ENCODE peak calls at places on chromosomes 11 and 22, in five cellular contexts. I is upper lobe of right lung, H is AG04450, L is endothelial cell, K is WTC11. T is an unnamed sample.
A peak's percentile ranks its signal among the peaks of the same experiment; 100 is the strongest.

GRCh38 chr11:134346101-134346975 is 14.6 kb downstream of the GLB1L2 start:
- DNase-seq in I (no peak), H (no peak), L (peak; percentile 2), K (no peak), T (no peak)

GRCh38 chr22:21450320-21450831 is 16.8 kb upstream of the TMEM191C start:
- DNase-seq in I (peak; percentile 43), H (no peak), L (peak; percentile 14), K (peak; percentile 45), T (no peak)

GRCh38 chr11:70018816-70019215 is 59.3 kb upstream of the ANO1 start:
- DNase-seq in I (no peak), H (no peak), L (no peak), K (no peak), T (no peak)

GRCh38 chr11:77589521-77590193 is at the start of gene AQP11:
- DNase-seq in I (peak; percentile 92), H (peak; percentile 63), L (peak; percentile 86), K (peak; percentile 88), T (peak; percentile 82)

GRCh38 chr22:32632650-32633049 is 158.0 kb downstream of the FBXO7 start:
- DNase-seq in I (no peak), H (no peak), L (no peak), K (no peak), T (no peak)

GRCh38 chr11:94650756-94651155 is 83.6 kb downstream of the PIWIL4 start:
- DNase-seq in I (peak; percentile 62), H (peak; percentile 44), L (no peak), K (no peak), T (no peak)

GRCh38 chr11:9609841-9610240 is 36.4 kb downstream of the WEE1 start:
- DNase-seq in I (no peak), H (no peak), L (no peak), K (no peak), T (no peak)

GRCh38 chr11:45599161-45599943 is 66.1 kb downstream of the CHST1 start:
- DNase-seq in I (no peak), H (no peak), L (no peak), K (no peak), T (no peak)

GRCh38 chr11:62402994-62403393 is 15.8 kb upstream of the SCGB1A1 start:
- DNase-seq in I (no peak), H (no peak), L (no peak), K (no peak), T (no peak)

GRCh38 chr11:130675456-130675855 is 227.0 kb downstream of the ADAMTS15 start:
- DNase-seq in I (no peak), H (no peak), L (no peak), K (no peak), T (no peak)

GRCh38 chr11:64290352-64290751 is 750 bp upstream of the KCNK4 start:
- DNase-seq in I (no peak), H (no peak), L (no peak), K (no peak), T (no peak)

GRCh38 chr22:24920029-24920428 is 26.5 kb downstream of the LHFPL7 start:
- DNase-seq in I (no peak), H (no peak), L (no peak), K (no peak), T (no peak)

GRCh38 chr22:17703811-17704210 is 65.3 kb downstream of the BCL2L13 start:
- DNase-seq in I (no peak), H (no peak), L (no peak), K (no peak), T (no peak)

GRCh38 chr11:46120711-46121327 is 435 bp downstream of the PHF21A start:
- DNase-seq in I (no peak), H (peak; percentile 53), L (peak; percentile 47), K (peak; percentile 54), T (no peak)

GRCh38 chr22:25193548-25193947 is 6.1 kb upstream of the CRYBB3 start:
- DNase-seq in I (peak; percentile 33), H (no peak), L (no peak), K (peak; percentile 43), T (no peak)

GRCh38 chr11:26842883-26843282 is 121.0 kb upstream of the SLC5A12 start:
- DNase-seq in I (no peak), H (no peak), L (no peak), K (no peak), T (no peak)

GRCh38 chr11:108453207-108453835 is 14.0 kb downstream of the C11orf65 start:
- DNase-seq in I (no peak), H (no peak), L (no peak), K (no peak), T (no peak)

GRCh38 chr11:13681470-13681869 is 13.0 kb downstream of the FAR1 start:
- DNase-seq in I (no peak), H (no peak), L (no peak), K (no peak), T (no peak)

GRCh38 chr11:102364991-102365390 is 18.0 kb downstream of the BIRC2 start:
- DNase-seq in I (no peak), H (no peak), L (no peak), K (no peak), T (no peak)

GRCh38 chr11:68994161-68994890 is 13.5 kb upstream of the MRGPRD start:
- DNase-seq in I (peak; percentile 58), H (no peak), L (no peak), K (peak; percentile 10), T (no peak)

GRCh38 chr11:134750619-134751018 is 338.6 kb upstream of the B3GAT1 start:
- DNase-seq in I (no peak), H (no peak), L (no peak), K (no peak), T (no peak)

GRCh38 chr11:125164422-125165110 is at the start of gene PKNOX2:
- DNase-seq in I (peak; percentile 86), H (no peak), L (peak; percentile 95), K (peak; percentile 91), T (peak; percentile 86)

GRCh38 chr11:121070951-121071350 is 30.1 kb upstream of the TECTA start:
- DNase-seq in I (no peak), H (no peak), L (no peak), K (no peak), T (no peak)

GRCh38 chr11:86301742-86302091 is 323 bp upstream of the HIKESHI start:
- DNase-seq in I (no peak), H (no peak), L (no peak), K (no peak), T (no peak)

GRCh38 chr22:44337658-44338004 is 24.9 kb upstream of the SHISAL1 start:
- DNase-seq in I (no peak), H (peak; percentile 29), L (no peak), K (no peak), T (no peak)

GRCh38 chr22:25030636-25031035 is 78.1 kb downstream of the KIAA1671 start:
- DNase-seq in I (no peak), H (no peak), L (no peak), K (no peak), T (no peak)

GRCh38 chr11:64086263-64086938 is 50.7 kb downstream of the FLRT1 start:
- DNase-seq in I (no peak), H (no peak), L (no peak), K (no peak), T (no peak)

GRCh38 chr11:121652982-121653381 is 200.2 kb upstream of the SORL1-AS1 start:
- DNase-seq in I (no peak), H (no peak), L (peak; percentile 30), K (no peak), T (no peak)

GRCh38 chr11:47466701-47467250 is 17.8 kb upstream of the RAPSN start:
- DNase-seq in I (peak; percentile 47), H (no peak), L (peak; percentile 26), K (no peak), T (no peak)

GRCh38 chr11:64969209-64969608 is 2.7 kb downstream of the MAJIN start:
- DNase-seq in I (no peak), H (peak; percentile 7), L (no peak), K (no peak), T (no peak)

GRCh38 chr11:75352417-75353206 is 1.2 kb upstream of the ARRB1 start:
- DNase-seq in I (peak; percentile 88), H (no peak), L (peak; percentile 53), K (no peak), T (no peak)
- TF ChIP-seq CTCF in I (no peak), H (no peak), L (no peak), K (no peak), T (no peak)

DNA sequence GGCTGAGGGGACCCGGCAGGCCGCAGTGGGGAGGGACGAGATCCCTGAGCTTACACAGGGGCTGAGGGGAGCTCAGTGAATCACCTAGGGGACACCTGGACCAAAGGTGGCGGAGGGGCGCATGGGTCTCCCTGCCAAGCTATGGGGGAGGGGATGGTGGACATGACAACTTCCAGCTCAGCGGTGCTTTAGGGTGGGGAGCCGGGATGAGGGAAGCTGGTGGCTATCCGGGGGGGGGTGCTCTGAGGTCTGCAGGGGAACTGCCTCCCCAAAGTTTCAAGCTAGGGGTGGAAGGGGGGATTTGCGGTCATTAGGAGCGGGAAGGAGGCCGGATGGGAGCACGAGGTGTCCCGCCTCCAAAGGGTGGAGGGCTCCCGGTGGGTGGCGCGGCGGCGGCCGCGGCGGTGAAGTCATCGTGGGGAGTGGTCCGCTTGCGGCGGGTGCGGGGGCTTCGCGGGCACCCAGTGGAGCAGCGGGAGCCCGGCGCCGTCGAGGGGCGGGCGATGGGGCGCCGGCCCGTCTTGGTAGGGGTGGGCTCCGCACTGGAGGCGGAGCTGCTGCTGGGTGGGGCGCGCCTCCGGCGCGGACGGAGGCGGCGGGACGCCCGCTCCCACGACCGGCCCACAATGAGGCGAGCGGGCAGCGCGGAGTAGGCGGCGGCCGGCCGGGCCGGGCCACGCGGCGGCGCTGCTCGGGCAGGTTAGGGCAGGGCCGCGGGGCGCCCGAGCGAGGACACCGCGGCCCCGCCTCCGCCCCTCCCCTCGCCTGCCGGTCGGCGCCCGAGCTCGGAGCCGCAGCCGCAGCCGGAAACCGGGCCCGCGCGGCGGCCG is at the start of gene MICALL1:
- DNase-seq in I (peak; percentile 89), H (no peak), L (peak; percentile 76), K (peak; percentile 68), T (peak; percentile 62)
- TF ChIP-seq CTCF in I (no peak), H (no peak), L (no peak), K (no peak), T (no peak)

GRCh38 chr22:36352775-36353507 is 34.8 kb downstream of the MYH9 start:
- DNase-seq in I (no peak), H (peak; percentile 72), L (no peak), K (no peak), T (peak; percentile 58)

GRCh38 chr22:36348760-36349159 is 39.0 kb downstream of the MYH9 start:
- DNase-seq in I (no peak), H (no peak), L (no peak), K (no peak), T (no peak)

GRCh38 chr22:36349726-36350125 is 38.0 kb downstream of the MYH9 start:
- DNase-seq in I (no peak), H (no peak), L (no peak), K (no peak), T (no peak)

GRCh38 chr22:36351921-36352774 is 35.6 kb downstream of the MYH9 start:
- DNase-seq in I (no peak), H (no peak), L (no peak), K (no peak), T (no peak)

GRCh38 chr22:36350751-36351594 is 36.8 kb downstream of the MYH9 start:
- DNase-seq in I (no peak), H (no peak), L (no peak), K (no peak), T (peak; percentile 33)
- TF ChIP-seq CTCF in I (no peak), H (peak; percentile 26), L (no peak), K (no peak), T (peak; percentile 32)

DNA sequence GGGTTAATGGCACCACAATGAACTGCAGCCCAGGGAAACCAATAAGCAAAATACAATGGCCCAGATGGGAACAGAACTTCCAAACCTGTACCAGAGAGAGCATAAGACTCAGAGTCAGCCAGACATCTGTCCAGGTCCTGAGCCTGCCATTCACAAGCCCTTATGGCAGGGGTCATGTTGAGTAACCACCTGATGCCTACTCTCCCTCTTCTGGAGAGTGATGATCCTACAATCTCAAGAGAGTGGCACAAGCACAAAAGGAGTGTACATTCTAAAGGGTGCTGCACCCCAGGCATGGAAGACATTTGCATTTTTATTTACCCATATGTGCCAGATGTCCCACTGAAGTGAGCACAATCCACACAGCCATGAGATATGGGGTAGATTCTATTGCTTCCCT is 10.6 kb downstream of the TENM4 start:
- DNase-seq in I (no peak), H (no peak), L (no peak), K (no peak), T (no peak)
- TF ChIP-seq CTCF in I (no peak), H (no peak), L (no peak), K (no peak), T (no peak)